ENCODE peak calls at places on chromosome 17, in eight cellular contexts. H, B, P, O, W, F, A and E are unnamed samples.

GRCh38 chr17:33651631-33652030 is 358.5 kb upstream of the ASIC2 start:
- DNase-seq in H (no peak), A (no peak), O (no peak), F (no peak), P (no peak), B (no peak), W (no peak), E (no peak)

GRCh38 chr17:11772031-11772430 is 173.8 kb downstream of the DNAH9 start:
- DNase-seq in W (no peak), B (no peak), H (no peak), F (no peak), P (no peak), A (no peak), O (no peak), E (no peak)

GRCh38 chr17:42023524-42024349 is 3.8 kb downstream of the NKIRAS2 start:
- DNase-seq in P (no peak), H (no peak), F (no peak), O (no peak), W (peak), B (no peak), A (no peak), E (no peak)

GRCh38 chr17:266701-267656 is 85.5 kb upstream of the DOC2B start:
- DNase-seq in W (peak), P (no peak), B (no peak), H (no peak), O (no peak), A (no peak), F (no peak), E (peak)

GRCh38 chr17:39064814-39065213 is 86.6 kb downstream of the PLXDC1 start:
- DNase-seq in O (no peak), H (no peak), P (no peak), A (no peak), W (no peak), B (no peak), F (no peak), E (no peak)

GRCh38 chr17:48074322-48075054 is 26.3 kb downstream of the NFE2L1 start:
- DNase-seq in B (no peak), A (peak), H (no peak), P (peak), W (peak), F (peak), O (peak), E (peak)

GRCh38 chr17:82835122-82835521 is 4.7 kb downstream of the ZNF750 start:
- DNase-seq in B (no peak), P (no peak), F (no peak), H (no peak), W (no peak), O (no peak), A (no peak), E (no peak)

GRCh38 chr17:36978810-36979584 is 30.2 kb downstream of the AATF start:
- DNase-seq in B (no peak), A (no peak), W (no peak), P (no peak), H (no peak), F (no peak), O (peak), E (no peak)

GRCh38 chr17:83194761-83195329 is 115.4 kb downstream of the METRNL start:
- DNase-seq in O (no peak), F (no peak), W (peak), P (no peak), H (no peak), B (no peak), A (no peak), E (peak)

GRCh38 chr17:81712468-81713003 is 452 bp downstream of the SLC25A10 start:
- DNase-seq in O (no peak), F (no peak), P (peak), H (no peak), A (peak), B (no peak), W (peak), E (peak)

GRCh38 chr17:80526116-80526910 is 18.3 kb upstream of the RPTOR start:
- DNase-seq in F (no peak), B (no peak), A (no peak), P (no peak), O (no peak), H (no peak), W (no peak), E (no peak)

GRCh38 chr17:20279631-20280030 is 187.7 kb downstream of the LGALS9B start:
- DNase-seq in P (no peak), W (no peak), A (no peak), H (no peak), O (no peak), F (no peak), B (no peak), E (no peak)

GRCh38 chr17:82865996-82866395 is 26.2 kb upstream of the ZNF750 start:
- DNase-seq in H (no peak), O (peak), W (no peak), A (no peak), F (no peak), B (no peak), P (no peak), E (no peak)

GRCh38 chr17:77210331-77210730 is 69.6 kb downstream of the SEC14L1 start:
- DNase-seq in O (peak), A (no peak), F (no peak), B (no peak), P (no peak), H (no peak), W (no peak), E (no peak)